ENCODE peak calls at places on chromosome 1, in seven cellular contexts. K, B, G, D, F, C and Q are unnamed samples.

GRCh38 chr1:194372266-194372665 is 1185.9 kb upstream of the B3GALT2 start:
- DNase-seq in G (no peak), D (no peak), B (no peak), F (no peak), K (no peak), C (no peak), Q (no peak)

GRCh38 chr1:160097911-160098851 is at the start of gene IGSF8:
- DNase-seq in G (peak; percentile 94), B (peak; percentile 94), D (peak; percentile 95), K (peak; percentile 95), F (peak; percentile 95), C (peak; percentile 90), Q (peak; percentile 92)

GRCh38 chr1:64171797-64172281 is 31.6 kb upstream of the UBE2U start:
- DNase-seq in D (no peak), C (no peak), G (no peak), K (no peak), B (no peak), F (no peak), Q (no peak)

GRCh38 chr1:231626951-231627614 is 493 bp downstream of the DISC1 start:
- DNase-seq in B (peak; percentile 33), D (peak; percentile 86), F (peak; percentile 88), C (peak; percentile 23), K (peak; percentile 85), G (peak; percentile 83), Q (peak; percentile 41)

GRCh38 chr1:246647113-246647512 is 77.1 kb upstream of the SCCPDH start:
- DNase-seq in B (no peak), F (peak; percentile 94), K (peak; percentile 76), G (peak; percentile 89), D (no peak), C (peak; percentile 13), Q (no peak)

GRCh38 chr1:170017478-170017877 is 57.0 kb downstream of the KIFAP3 start:
- DNase-seq in F (no peak), D (no peak), K (no peak), G (no peak), C (no peak), B (no peak), Q (no peak)

GRCh38 chr1:184827600-184828368 is 73.1 kb upstream of the EDEM3 start:
- DNase-seq in K (peak; percentile 41), G (peak; percentile 33), F (no peak), C (no peak), D (no peak), B (no peak), Q (no peak)

GRCh38 chr1:5254131-5254725 is 599.8 kb downstream of the AJAP1 start:
- DNase-seq in D (no peak), C (no peak), F (no peak), G (no peak), B (no peak), K (no peak), Q (no peak)

GRCh38 chr1:64864018-64864945 is 102.1 kb downstream of the JAK1 start:
- DNase-seq in F (no peak), B (peak; percentile 33), K (peak; percentile 67), D (peak; percentile 89), C (no peak), G (no peak), Q (no peak)

GRCh38 chr1:208534604-208534907 is 290.4 kb upstream of the PLXNA2 start:
- DNase-seq in G (no peak), B (no peak), F (no peak), C (no peak), D (no peak), K (no peak), Q (no peak)

GRCh38 chr1:200409203-200409760 is 554 bp downstream of the ZNF281 start:
- DNase-seq in F (peak; percentile 57), D (peak; percentile 86), B (peak; percentile 16), C (peak; percentile 18), G (peak; percentile 46), K (peak; percentile 39), Q (no peak)
- TF ChIP-seq CTCF in F (no peak), D (no peak), B (no peak), C (no peak), G (no peak), K (no peak), Q (no peak)

GRCh38 chr1:29499101-29499650 is 262.9 kb downstream of the PTPRU start:
- DNase-seq in F (no peak), K (no peak), B (no peak), G (no peak), D (peak; percentile 37), C (no peak), Q (peak; percentile 10)
- TF ChIP-seq CTCF in F (no peak), K (no peak), B (no peak), G (no peak), D (no peak), C (no peak), Q (no peak)

GRCh38 chr1:94209982-94210381 is 27.4 kb downstream of the ARHGAP29 start:
- DNase-seq in K (no peak), G (no peak), C (no peak), B (no peak), D (no peak), F (no peak), Q (no peak)

GRCh38 chr1:94202241-94202640 is 35.1 kb downstream of the ARHGAP29 start:
- DNase-seq in G (no peak), K (no peak), B (no peak), D (no peak), C (no peak), F (peak; percentile 14), Q (no peak)

GRCh38 chr1:94205639-94206038 is 31.7 kb downstream of the ARHGAP29 start:
- DNase-seq in B (no peak), F (no peak), G (no peak), K (no peak), C (no peak), D (no peak), Q (no peak)

GRCh38 chr1:94209425-94209824 is 28.0 kb downstream of the ARHGAP29 start:
- DNase-seq in G (no peak), K (no peak), B (no peak), F (no peak), D (no peak), C (no peak), Q (no peak)

GRCh38 chr1:94207695-94208094 is 29.7 kb downstream of the ARHGAP29 start:
- DNase-seq in C (no peak), B (no peak), F (no peak), K (no peak), G (no peak), D (no peak), Q (no peak)
- TF ChIP-seq CTCF in C (no peak), B (no peak), F (no peak), K (no peak), G (no peak), D (no peak), Q (no peak)

GRCh38 chr1:44031051-44031899 is at the start of gene SLC6A9:
- DNase-seq in B (peak; percentile 11), D (no peak), G (peak; percentile 70), C (peak; percentile 28), F (peak; percentile 82), K (peak; percentile 58), Q (peak; percentile 51)
- TF ChIP-seq CTCF in B (no peak), D (no peak), G (no peak), C (no peak), F (no peak), K (no peak), Q (no peak)

GRCh38 chr1:153973071-153973470 is 4.4 kb downstream of the JTB start:
- DNase-seq in B (no peak), C (no peak), D (no peak), G (no peak), F (no peak), K (no peak), Q (no peak)

GRCh38 chr1:153976819-153977249 is 640 bp downstream of the JTB start:
- DNase-seq in F (peak; percentile 35), C (no peak), D (no peak), G (no peak), B (no peak), K (no peak), Q (no peak)

GRCh38 chr1:153978274-153978909 is 918 bp upstream of the JTB start:
- DNase-seq in G (no peak), B (no peak), D (no peak), C (no peak), F (no peak), K (no peak), Q (no peak)

GRCh38 chr1:153973478-153973877 is 4.0 kb downstream of the JTB start:
- DNase-seq in B (no peak), D (no peak), F (no peak), C (no peak), G (no peak), K (no peak), Q (no peak)

DNA sequence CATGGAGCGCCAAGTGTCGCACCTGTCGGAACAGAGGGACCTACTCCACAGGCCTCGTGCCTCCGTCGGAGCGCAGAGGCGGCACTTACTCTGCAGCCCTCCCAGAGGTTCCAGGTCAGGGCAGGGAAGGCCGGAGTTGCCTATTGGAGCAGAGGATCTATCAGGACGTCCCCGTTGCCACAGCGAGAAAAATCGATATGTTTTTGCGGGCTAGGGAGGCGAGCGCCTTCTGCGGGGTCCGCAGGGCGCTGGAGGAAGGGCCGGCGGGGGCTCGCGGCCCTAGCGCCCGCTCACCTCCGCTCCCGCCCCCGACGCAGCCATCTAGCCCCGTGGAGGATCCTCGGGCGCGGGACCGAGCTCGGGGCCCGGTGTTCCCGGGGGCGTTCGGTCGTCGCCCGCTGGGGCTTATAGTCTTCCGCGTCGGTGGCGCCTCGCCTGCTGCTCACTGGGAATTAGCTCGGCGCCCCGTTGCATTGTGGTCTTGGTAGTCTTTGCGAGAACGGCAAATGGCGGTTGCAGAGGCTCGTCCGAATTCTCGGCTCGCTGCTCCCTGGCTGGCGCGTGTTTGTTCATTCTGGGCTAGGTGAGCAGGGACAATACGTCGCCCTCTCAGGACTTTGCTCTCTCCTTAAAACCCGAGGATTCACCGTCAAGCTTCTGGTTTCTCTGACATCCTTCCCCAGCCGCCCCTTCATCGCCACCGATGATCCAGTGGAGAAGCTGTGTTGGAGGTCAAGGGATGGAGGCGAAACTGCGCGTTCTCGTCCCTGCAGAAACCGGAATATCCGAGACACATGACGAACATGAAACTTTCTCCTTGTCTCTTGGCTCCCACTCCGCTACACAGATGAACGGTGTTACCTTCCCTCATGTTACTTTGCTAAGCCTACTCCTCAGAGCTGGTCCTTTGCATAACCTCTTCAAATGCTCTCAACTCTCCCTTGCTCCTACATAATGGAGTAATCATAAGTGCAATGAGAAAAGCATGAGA is at the start of gene JTB:
- DNase-seq in B (peak; percentile 73), F (peak; percentile 96), D (peak; percentile 97), C (peak; percentile 66), G (peak; percentile 82), K (peak; percentile 91), Q (peak; percentile 63)
- TF ChIP-seq CTCF in B (no peak), F (no peak), D (no peak), C (peak; percentile 19), G (no peak), K (peak; percentile 11), Q (no peak)

DNA sequence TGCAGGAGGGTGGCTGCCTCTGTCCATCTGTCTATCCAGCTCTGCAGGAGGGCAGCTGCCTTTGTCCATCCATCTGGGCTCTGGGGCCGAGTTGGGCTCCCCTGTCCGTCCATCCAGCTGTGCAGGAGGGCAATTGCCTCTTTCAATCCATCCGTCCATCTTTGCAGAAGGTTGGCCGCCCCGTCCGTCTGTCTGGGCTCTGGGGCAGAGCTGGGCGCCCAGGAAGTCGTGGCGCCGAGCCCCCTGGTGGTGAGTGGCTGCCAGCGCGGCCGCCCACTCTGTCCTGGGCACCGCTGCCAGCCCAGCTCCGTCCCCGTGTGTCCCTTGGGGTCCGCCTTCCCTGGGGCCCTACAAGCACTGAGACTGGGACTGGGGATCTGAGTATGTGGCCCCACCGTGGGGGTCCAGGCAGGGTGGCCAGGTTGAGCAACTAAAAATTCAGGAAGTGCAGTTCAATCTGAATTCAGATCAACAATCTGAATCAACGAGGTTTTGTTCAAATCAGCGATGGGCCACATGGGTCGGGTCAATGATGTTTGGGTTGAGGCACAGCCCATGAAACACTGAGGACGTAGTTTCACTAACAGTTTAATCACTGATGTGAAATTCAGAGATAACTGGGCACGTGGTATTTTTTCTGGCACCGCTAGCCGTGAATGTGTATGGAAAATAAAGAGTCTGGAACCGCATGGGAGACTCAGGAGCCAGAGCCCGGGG is 99.1 kb upstream of the ACTRT2 start:
- DNase-seq in B (peak; percentile 16), C (no peak), G (no peak), D (no peak), K (no peak), F (peak; percentile 38), Q (no peak)
- TF ChIP-seq CTCF in B (peak; percentile 69), C (no peak), G (peak; percentile 39), D (peak; percentile 77), K (peak; percentile 50), F (peak; percentile 60), Q (peak; percentile 46)